ENCODE peak calls at places on chromosomes 16 and 17, in seven cellular contexts. U, N, Q, O, Z, G and C are unnamed samples. For H3K4me1, the result is how much of the 10 kb centered on the place peaks cover.

GRCh38 chr17:27846042-27846655 is 45.8 kb upstream of the NOS2 start:
- DNase-seq in U (no peak), N (no peak), Q (no peak), O (no peak), Z (no peak), G (peak), C (no peak)

GRCh38 chr17:8004899-8005298 is 2.5 kb downstream of the GUCY2D start:
- DNase-seq in U (no peak), N (no peak), Q (no peak), O (peak), Z (no peak), G (no peak), C (no peak)

GRCh38 chr16:70709457-70709856 is 23.6 kb upstream of the MTSS2 start:
- DNase-seq in U (no peak), N (no peak), Q (no peak), O (no peak), Z (no peak), G (peak), C (no peak)

GRCh38 chr17:50501906-50502642 is 6.2 kb upstream of the MYCBPAP start:
- DNase-seq in U (no peak), N (no peak), Q (no peak), O (peak), Z (peak), G (no peak), C (no peak)

GRCh38 chr16:86033971-86034370 is 135.0 kb downstream of the IRF8 start:
- DNase-seq in U (no peak), N (no peak), Q (no peak), O (peak), Z (peak), G (no peak), C (no peak)

GRCh38 chr16:86660623-86661022 is 82.3 kb downstream of the FOXL1 start:
- DNase-seq in U (no peak), N (no peak), Q (no peak), O (no peak), Z (no peak), G (no peak), C (no peak)

GRCh38 chr16:814974-815373 is 14.4 kb upstream of the GNG13 start:
- DNase-seq in U (no peak), N (no peak), Q (no peak), O (no peak), Z (no peak), G (no peak), C (no peak)

GRCh38 chr16:74570412-74571301 is 36.3 kb downstream of the GLG1 start:
- DNase-seq in U (no peak), N (no peak), Q (no peak), O (no peak), Z (no peak), G (no peak), C (no peak)

GRCh38 chr17:4884489-4884888 is 14.8 kb upstream of the C17orf107 start:
- DNase-seq in U (no peak), N (no peak), Q (no peak), O (no peak), Z (no peak), G (no peak), C (no peak)

GRCh38 chr16:89322381-89323119 is 105.0 kb downstream of the ZNF778 start:
- DNase-seq in U (peak), N (no peak), Q (peak), O (peak), Z (no peak), G (peak), C (no peak)

GRCh38 chr17:36931697-36932382 is 5.4 kb upstream of the LHX1 start:
- DNase-seq in U (no peak), N (no peak), Q (no peak), O (no peak), Z (peak), G (no peak), C (no peak)

GRCh38 chr17:73311781-73312641 is at the start of gene CDC42EP4:
- DNase-seq in U (peak), N (no peak), Q (peak), O (peak), Z (peak), G (peak), C (peak)

GRCh38 chr16:84307209-84307954 is 12.7 kb downstream of the WFDC1 start:
- DNase-seq in U (no peak), N (no peak), Q (no peak), O (peak), Z (no peak), G (no peak), C (no peak)

GRCh38 chr16:2436110-2436509 is 6.9 kb downstream of the CCNF start:
- DNase-seq in U (no peak), N (no peak), Q (no peak), O (no peak), Z (peak), G (no peak), C (no peak)

GRCh38 chr16:88692861-88693260 is 6.6 kb upstream of the SNAI3 start:
- DNase-seq in U (no peak), N (no peak), Q (no peak), O (no peak), Z (no peak), G (no peak), C (no peak)

GRCh38 chr17:43327834-43328420 is 70.9 kb upstream of the ARL4D start:
- DNase-seq in U (no peak), N (no peak), Q (no peak), O (no peak), Z (no peak), G (no peak), C (no peak)

GRCh38 chr16:24883714-24884151 is 38.0 kb downstream of the SLC5A11 start:
- DNase-seq in U (no peak), N (no peak), Q (no peak), O (no peak), Z (no peak), G (no peak), C (no peak)

GRCh38 chr16:75570351-75571104 is 4.3 kb downstream of the GABARAPL2 start:
- DNase-seq in U (no peak), N (no peak), Q (no peak), O (no peak), Z (no peak), G (no peak), C (no peak)

GRCh38 chr16:86379505-86379846 is 130.9 kb upstream of the FOXF1 start:
- DNase-seq in U (no peak), N (no peak), Q (no peak), O (no peak), Z (no peak), G (no peak), C (no peak)

GRCh38 chr17:49312722-49313121 is 49.3 kb downstream of the ZNF652 start:
- DNase-seq in U (no peak), N (no peak), Q (no peak), O (no peak), Z (no peak), G (no peak), C (no peak)

GRCh38 chr17:57253307-57254065 is 2.8 kb upstream of the MSI2 start:
- DNase-seq in U (no peak), N (no peak), Q (no peak), O (no peak), Z (no peak), G (no peak), C (no peak)

GRCh38 chr17:74898376-74898946 is 5.0 kb upstream of the FADS6 start:
- DNase-seq in U (no peak), N (no peak), Q (no peak), O (no peak), Z (no peak), G (no peak), C (no peak)

GRCh38 chr17:69713815-69714214 is 299.3 kb downstream of the MAP2K6 start:
- DNase-seq in U (no peak), N (no peak), Q (no peak), O (no peak), Z (no peak), G (no peak), C (no peak)

GRCh38 chr16:12757546-12757945 is 46.1 kb downstream of the CPPED1 start:
- DNase-seq in U (no peak), N (no peak), Q (no peak), O (no peak), Z (no peak), G (no peak), C (no peak)

GRCh38 chr17:72116692-72117469 is 3.9 kb upstream of the SOX9 start:
- DNase-seq in U (no peak), N (no peak), Q (no peak), O (no peak), Z (no peak), G (no peak), C (no peak)

GRCh38 chr16:9846362-9847099 is 335.7 kb downstream of the GRIN2A start:
- DNase-seq in U (no peak), N (peak), Q (no peak), O (no peak), Z (no peak), G (no peak), C (no peak)

GRCh38 chr17:61389670-61390478 is 9.8 kb upstream of the TBX2 start:
- DNase-seq in U (no peak), N (no peak), Q (no peak), O (peak), Z (peak), G (no peak), C (no peak)

GRCh38 chr16:88303890-88304819 is 78.6 kb upstream of the ZNF469 start:
- DNase-seq in U (peak), N (no peak), Q (peak), O (peak), Z (peak), G (no peak), C (no peak)

GRCh38 chr17:1422907-1423306 is 22.9 kb upstream of the YWHAE start:
- DNase-seq in U (peak), N (peak), Q (no peak), O (no peak), Z (no peak), G (no peak), C (no peak)

GRCh38 chr16:27102701-27103575 is 36.2 kb downstream of the C16orf82 start:
- DNase-seq in U (no peak), N (no peak), Q (no peak), O (no peak), Z (no peak), G (no peak), C (no peak)

GRCh38 chr16:30570621-30571443 is 682 bp downstream of the ZNF688 start:
- DNase-seq in U (no peak), N (no peak), Q (peak), O (peak), Z (no peak), G (no peak), C (no peak)

GRCh38 chr17:38891441-38891840 is 21.6 kb downstream of the LASP1 start:
- DNase-seq in U (no peak), N (no peak), Q (no peak), O (peak), Z (no peak), G (peak), C (no peak)

GRCh38 chr16:79601092-79601977 is 798 bp upstream of the MAF start:
- DNase-seq in U (peak), N (no peak), Q (peak), O (peak), Z (peak), G (peak), C (no peak)

GRCh38 chr17:13961262-13961661 is 108.0 kb upstream of the COX10 start:
- DNase-seq in U (no peak), N (no peak), Q (no peak), O (no peak), Z (no peak), G (no peak), C (no peak)

GRCh38 chr17:77475012-77475976 is 334.5 kb downstream of the SEC14L1 start:
- DNase-seq in U (no peak), N (no peak), Q (no peak), O (no peak), Z (no peak), G (peak), C (peak)

GRCh38 chr16:10408824-10409381 is 23.0 kb downstream of the ATF7IP2 start:
- DNase-seq in U (no peak), N (no peak), Q (no peak), O (no peak), Z (no peak), G (no peak), C (no peak)

GRCh38 chr17:17445296-17445924 is 31.4 kb upstream of the MED9 start:
- DNase-seq in U (no peak), N (no peak), Q (no peak), O (no peak), Z (no peak), G (no peak), C (no peak)

GRCh38 chr17:41793749-41794602 is 7.5 kb upstream of the JUP start:
- DNase-seq in U (no peak), N (no peak), Q (no peak), O (peak), Z (no peak), G (no peak), C (no peak)
- H3K27ac ChIP-seq in U (peak), N (peak), Q (no peak), O (peak), Z (no peak), G (no peak), C (peak)

GRCh38 chr17:63488851-63489250 is 12.0 kb downstream of the ACE start:
- DNase-seq in U (no peak), N (no peak), Q (no peak), O (peak), Z (peak), G (no peak), C (no peak)

GRCh38 chr17:63483655-63484575 is 7.1 kb downstream of the ACE start:
- DNase-seq in U (no peak), N (no peak), Q (no peak), O (peak), Z (peak), G (no peak), C (no peak)

GRCh38 chr17:63486317-63487013 is 9.6 kb downstream of the ACE start:
- DNase-seq in U (no peak), N (no peak), Q (no peak), O (peak), Z (peak), G (no peak), C (peak)

GRCh38 chr17:63489291-63489690 is 12.4 kb downstream of the ACE start:
- DNase-seq in U (no peak), N (no peak), Q (no peak), O (no peak), Z (no peak), G (no peak), C (no peak)

DNA sequence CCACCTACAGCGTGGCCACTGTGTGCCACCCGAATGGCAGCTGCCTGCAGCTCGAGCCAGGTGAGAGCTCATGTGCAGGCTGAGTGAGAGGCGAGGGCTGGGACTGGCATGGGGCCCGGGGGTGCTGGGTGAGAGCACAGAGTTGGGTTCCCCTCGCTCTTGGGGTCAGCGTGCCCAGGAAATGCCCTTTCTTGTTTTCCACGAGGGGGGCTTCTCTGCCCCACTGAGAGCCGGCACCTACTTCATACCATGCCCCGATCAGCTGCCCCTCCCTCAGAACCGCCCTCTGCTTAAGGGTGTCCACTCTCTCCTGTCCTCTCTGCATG is 10.1 kb downstream of the ACE start:
- DNase-seq in U (no peak), N (no peak), Q (no peak), O (peak), Z (peak), G (no peak), C (no peak)
- H3K4me3 ChIP-seq in U (no peak), N (no peak), Q (no peak), O (no peak), Z (no peak), G (no peak), C (no peak)

GRCh38 chr16:66921758-66922450 is 3.2 kb upstream of the CDH16 start:
- DNase-seq in U (no peak), N (no peak), Q (peak), O (no peak), Z (no peak), G (no peak), C (no peak)

GRCh38 chr16:66924527-66925321 is 611 bp downstream of the RRAD start:
- DNase-seq in U (no peak), N (no peak), Q (peak), O (no peak), Z (peak), G (no peak), C (peak)

GRCh38 chr16:66923247-66923851 is 2.0 kb downstream of the RRAD start:
- DNase-seq in U (no peak), N (no peak), Q (peak), O (no peak), Z (peak), G (no peak), C (no peak)

GRCh38 chr16:66925322-66925840 is at the start of gene RRAD:
- DNase-seq in U (peak), N (no peak), Q (peak), O (peak), Z (peak), G (no peak), C (no peak)

DNA sequence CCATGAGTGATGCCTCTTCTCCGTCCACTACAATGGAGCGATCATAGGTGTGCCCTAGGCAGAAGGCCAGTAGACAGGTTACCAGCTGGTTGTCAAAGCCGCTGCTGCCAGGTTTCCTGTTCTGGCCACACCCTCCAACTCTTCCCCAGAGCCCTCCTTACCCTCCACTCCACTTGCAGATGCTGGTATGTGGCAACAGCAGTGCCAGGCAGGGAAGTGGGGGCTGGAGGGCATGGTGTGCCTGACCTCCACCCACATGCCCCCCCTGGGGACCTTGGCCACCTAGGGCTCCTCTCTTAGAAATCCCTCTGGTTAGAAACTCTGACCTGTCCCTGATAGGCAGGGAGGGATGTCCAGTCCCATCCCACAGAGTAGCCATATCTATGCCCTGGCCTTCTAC is 1.5 kb downstream of the RRAD start:
- DNase-seq in U (peak), N (no peak), Q (no peak), O (no peak), Z (no peak), G (no peak), C (no peak)
- H3K4me1 ChIP-seq in U (under half), N (under half), Q (under half), O (under half), Z (under half), G (under half), C (under half)

GRCh38 chr16:22890976-22891375 is 77.0 kb downstream of the HS3ST2 start:
- DNase-seq in U (no peak), N (no peak), Q (no peak), O (no peak), Z (no peak), G (no peak), C (no peak)
- H3K27ac ChIP-seq in U (no peak), N (no peak), Q (no peak), O (no peak), Z (no peak), G (no peak), C (no peak)

DNA sequence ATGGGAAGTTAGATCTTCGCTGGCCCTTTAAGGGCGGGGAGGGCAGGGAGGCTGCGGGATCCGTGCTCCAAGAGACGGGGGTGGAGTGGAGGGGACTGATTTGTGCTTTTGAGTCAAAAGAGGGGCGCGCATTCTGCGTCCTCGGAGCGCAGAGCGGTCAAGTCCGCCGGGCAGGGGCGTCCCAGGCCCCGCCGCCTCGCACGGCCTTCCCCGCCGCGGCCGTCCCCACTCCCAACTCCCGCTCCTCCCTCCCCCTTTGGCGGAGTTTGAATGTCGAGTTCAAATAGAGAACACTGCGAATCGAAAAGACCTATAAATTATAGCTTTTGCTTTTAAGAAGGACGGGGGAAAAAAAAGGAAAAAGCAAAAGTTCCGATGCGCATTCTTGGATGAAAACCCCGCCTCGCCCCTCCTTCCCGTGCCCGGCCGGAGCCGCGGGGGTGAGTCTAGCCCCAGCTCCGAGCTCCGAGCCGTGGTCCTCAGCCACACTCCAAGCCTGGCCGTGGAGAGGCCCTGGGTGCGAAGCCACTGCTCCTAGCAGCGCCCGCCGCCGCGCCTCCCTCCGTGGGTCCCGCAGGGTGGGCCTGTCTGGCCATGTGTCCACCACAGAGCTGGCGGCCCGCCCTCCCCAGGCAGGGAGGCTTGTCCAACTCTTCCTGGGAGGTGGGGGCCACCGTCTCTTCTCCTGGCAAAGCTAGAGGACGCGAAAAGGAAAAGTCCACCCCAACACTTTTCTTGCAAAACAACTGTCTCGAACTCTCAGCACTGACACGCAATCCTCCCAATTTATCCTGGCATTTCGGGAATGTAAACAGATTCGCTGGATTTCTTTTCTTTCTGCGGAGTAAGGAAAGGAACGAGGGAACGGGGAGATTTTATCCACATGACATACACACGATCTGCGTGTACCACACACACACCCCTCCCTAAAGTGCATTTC is 3.6 kb downstream of the CBX8 start:
- DNase-seq in U (no peak), N (peak), Q (peak), O (peak), Z (no peak), G (no peak), C (no peak)
- H3K4me3 ChIP-seq in U (no peak), N (peak), Q (peak), O (no peak), Z (peak), G (no peak), C (no peak)